ENCODE peak calls at places on chromosomes 2 and 18, in seven cellular contexts. G, N, V, S, M, D and Q are unnamed samples.

GRCh38 chr2:241061275-241061674 is 40.8 kb downstream of the MTERF4 start:
- DNase-seq in G (no peak), V (no peak), D (no peak), N (no peak), M (no peak), S (no peak), Q (no peak)

GRCh38 chr2:220619525-220620267 is 952.4 kb downstream of the EPHA4 start:
- DNase-seq in N (no peak), V (no peak), M (no peak), D (no peak), G (no peak), S (no peak), Q (no peak)

GRCh38 chr2:1614564-1614963 is 129.8 kb downstream of the PXDN start:
- DNase-seq in V (no peak), D (no peak), G (no peak), N (no peak), M (no peak), S (no peak), Q (peak; percentile 87)

GRCh38 chr18:77069931-77070330 is 62.7 kb downstream of the MBP start:
- DNase-seq in D (no peak), V (no peak), G (no peak), N (no peak), M (peak; percentile 20), S (no peak), Q (no peak)

GRCh38 chr2:1140389-1141003 is 189.8 kb downstream of the SNTG2 start:
- DNase-seq in N (no peak), G (no peak), V (no peak), D (no peak), M (no peak), S (no peak), Q (peak; percentile 24)

GRCh38 chr2:211157211-211157610 is 600.8 kb downstream of the CPS1 start:
- DNase-seq in V (no peak), D (no peak), S (no peak), N (no peak), G (no peak), M (no peak), Q (no peak)

GRCh38 chr18:61503688-61504087 is 170.5 kb downstream of the CDH20 start:
- DNase-seq in D (no peak), G (no peak), S (no peak), V (no peak), N (no peak), M (no peak), Q (no peak)

GRCh38 chr2:240620859-240621258 is 4.4 kb upstream of the GPR35 start:
- DNase-seq in V (peak; percentile 4), N (peak; percentile 21), G (no peak), M (no peak), S (no peak), D (peak; percentile 27), Q (no peak)

GRCh38 chr2:172249986-172250385 is 147.3 kb upstream of the DLX2 start:
- DNase-seq in M (no peak), G (no peak), D (no peak), N (no peak), S (no peak), V (no peak), Q (no peak)

GRCh38 chr2:126307740-126308139 is 348.2 kb upstream of the GYPC start:
- DNase-seq in M (no peak), S (no peak), V (no peak), G (no peak), D (no peak), N (no peak), Q (no peak)

GRCh38 chr2:136247204-136247990 is 129.4 kb upstream of the CXCR4 start:
- DNase-seq in D (peak; percentile 57), G (no peak), V (no peak), S (peak; percentile 61), N (no peak), M (no peak), Q (no peak)

GRCh38 chr18:70333757-70334156 is 44.9 kb downstream of the SOCS6 start:
- DNase-seq in S (no peak), G (no peak), N (no peak), V (peak; percentile 47), D (no peak), M (no peak), Q (no peak)

GRCh38 chr2:121650554-121650930 is 1.3 kb upstream of the CLASP1 start:
- DNase-seq in S (no peak), D (no peak), V (no peak), N (no peak), M (no peak), G (no peak), Q (peak; percentile 63)

GRCh38 chr2:29841386-29842004 is 79.9 kb downstream of the ALK start:
- DNase-seq in M (no peak), N (no peak), V (no peak), S (peak; percentile 26), G (no peak), D (no peak), Q (peak; percentile 32)

GRCh38 chr2:54941248-54941984 is 108.8 kb downstream of the RTN4 start:
- DNase-seq in N (no peak), D (no peak), V (no peak), M (no peak), G (no peak), S (no peak), Q (no peak)

GRCh38 chr2:40466332-40466731 is 14.4 kb upstream of the SLC8A1 start:
- DNase-seq in N (no peak), S (no peak), G (no peak), D (no peak), M (no peak), V (no peak), Q (no peak)

GRCh38 chr2:147709655-147710054 is 135.2 kb upstream of the ACVR2A start:
- DNase-seq in S (no peak), D (no peak), M (no peak), V (no peak), G (no peak), N (no peak), Q (no peak)

GRCh38 chr2:54656863-54657262 is 66.6 kb upstream of the EML6 start:
- DNase-seq in D (no peak), S (no peak), N (no peak), G (no peak), V (no peak), M (no peak), Q (no peak)

GRCh38 chr2:26325851-26326250 is 20.1 kb upstream of the SELENOI start:
- DNase-seq in V (no peak), G (no peak), S (no peak), D (no peak), N (no peak), M (no peak), Q (no peak)

GRCh38 chr2:149068996-149069888 is 30.7 kb downstream of the LYPD6B start:
- DNase-seq in M (no peak), N (no peak), V (no peak), G (no peak), S (no peak), D (no peak), Q (no peak)

GRCh38 chr18:63309422-63309821 is 10.1 kb downstream of the BCL2 start:
- DNase-seq in S (no peak), N (no peak), M (no peak), D (no peak), V (no peak), G (no peak), Q (no peak)

GRCh38 chr18:26862084-26862483 is 3.4 kb downstream of the AQP4 start:
- DNase-seq in N (no peak), D (no peak), S (no peak), G (no peak), V (no peak), M (no peak), Q (no peak)

GRCh38 chr2:85302106-85302505 is 25.7 kb downstream of the TGOLN2 start:
- DNase-seq in N (no peak), D (no peak), G (no peak), M (no peak), S (no peak), V (no peak), Q (no peak)

DNA sequence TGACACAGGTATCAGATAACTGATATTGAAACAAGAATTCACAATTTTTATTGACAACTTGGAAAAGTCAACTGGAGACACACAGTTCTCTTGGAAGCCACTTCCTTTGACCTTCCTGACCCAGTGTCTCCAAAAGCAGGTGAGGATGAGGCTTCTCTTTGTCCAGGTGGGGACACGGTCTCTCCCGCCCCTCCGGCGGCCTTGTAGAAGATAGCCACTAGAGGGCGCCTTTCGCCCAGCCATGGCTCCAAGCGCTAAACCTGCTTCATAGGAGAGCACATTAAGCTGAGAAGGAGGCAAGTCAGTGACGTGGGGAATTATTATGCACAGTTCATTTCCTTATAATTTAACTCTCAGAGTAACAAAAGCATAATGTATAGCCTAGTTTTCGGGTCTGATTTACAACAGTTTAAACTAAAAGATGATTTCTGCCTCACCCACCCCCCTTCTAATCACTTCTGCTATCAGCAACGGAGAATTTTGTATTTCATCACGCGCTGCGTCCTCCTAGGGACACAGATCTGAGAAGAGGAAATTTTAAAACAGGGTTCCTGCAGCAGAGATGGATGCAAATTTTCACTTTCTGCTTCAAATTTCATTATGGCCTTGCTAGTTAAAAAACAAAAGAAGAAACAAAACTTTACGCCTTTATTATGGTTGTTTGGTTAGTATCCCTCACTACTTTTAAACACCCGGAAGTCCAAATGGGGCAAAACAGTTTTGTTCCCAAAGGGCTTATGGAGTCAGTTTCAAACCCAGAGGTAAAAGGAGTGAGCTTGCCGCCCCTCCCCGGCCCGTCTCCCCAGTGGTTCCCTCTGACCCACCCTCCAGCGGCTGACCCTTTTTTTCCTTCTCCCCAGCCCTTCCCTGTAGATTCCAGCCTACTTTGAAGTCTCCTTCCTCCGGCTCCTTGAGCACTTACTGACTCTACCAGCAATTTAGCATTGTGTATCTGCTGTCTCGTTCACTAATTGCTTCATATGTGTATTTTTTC is 208.9 kb downstream of the ICOS start:
- DNase-seq in N (peak; percentile 81), M (peak; percentile 63), V (no peak), G (peak; percentile 85), S (peak; percentile 82), D (peak; percentile 81), Q (peak; percentile 81)
- H3K4me3 ChIP-seq in N (peak overlapping the region; percentile 43), M (peak overlapping the region; percentile 91), V (peak overlapping the region; percentile 34), G (peak overlapping the region; percentile 37), S (no peak overlapping the region), D (peak overlapping the region; percentile 50), Q (peak overlapping the region; percentile 37)

GRCh38 chr2:75221872-75222271 is 22.6 kb upstream of the TACR1 start:
- DNase-seq in S (no peak), G (no peak), V (no peak), M (no peak), D (no peak), N (no peak), Q (no peak)
- H3K4me1 ChIP-seq in S (no peaks in the 10 kb centered on the region), G (no peaks in the 10 kb centered on the region), V (no peaks in the 10 kb centered on the region), M (no peaks in the 10 kb centered on the region), D (no peaks in the 10 kb centered on the region), N (no peaks in the 10 kb centered on the region), Q (no peaks in the 10 kb centered on the region)

DNA sequence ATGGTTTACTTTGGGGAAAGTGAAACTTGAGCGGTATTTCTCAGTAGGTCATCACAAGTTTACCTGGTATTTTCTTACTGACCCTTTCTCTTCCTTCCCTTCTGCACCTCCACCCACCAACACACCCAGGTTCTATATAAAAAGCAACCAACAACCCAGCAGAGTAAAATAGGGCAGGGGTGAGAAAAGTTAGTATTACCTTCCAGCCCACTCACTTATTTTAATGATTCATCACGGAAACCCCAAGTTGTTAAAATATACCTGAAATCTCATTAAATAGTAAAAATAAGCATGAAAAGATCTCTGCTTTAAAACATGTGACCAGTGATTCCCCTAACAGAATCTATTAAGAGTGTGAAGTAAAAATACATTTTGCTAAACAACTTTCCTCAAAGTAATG is 306.1 kb downstream of the ZEB2 start:
- DNase-seq in D (no peak), M (no peak), S (no peak), V (no peak), N (no peak), G (no peak), Q (no peak)
- H3K4me3 ChIP-seq in D (no peak overlapping the region), M (peak overlapping the region; percentile 51), S (no peak overlapping the region), V (no peak overlapping the region), N (no peak overlapping the region), G (no peak overlapping the region), Q (no peak overlapping the region)

GRCh38 chr2:73931531-73932500 is 5.1 kb downstream of the DGUOK start:
- DNase-seq in D (no peak), M (no peak), G (no peak), S (no peak), N (no peak), V (no peak), Q (no peak)
- H3K4me1 ChIP-seq in D (peaks cover 44% of the 10 kb centered on the region), M (peaks cover 58% of the 10 kb centered on the region), G (peaks cover 61% of the 10 kb centered on the region), S (peaks cover 54% of the 10 kb centered on the region), N (peaks cover 10% of the 10 kb centered on the region), V (peaks cover 3% of the 10 kb centered on the region), Q (peaks cover 27% of the 10 kb centered on the region)